ENCODE peak calls at places on chromosomes 3 and 15, in eight cellular contexts. I, S, Q, G, B, R, Z and Y are unnamed samples.

GRCh38 chr3:128551872-128552271 is 58.9 kb upstream of the GATA2 start:
- DNase-seq in Z (no peak), S (no peak), I (no peak), R (no peak), G (no peak), Q (no peak), B (no peak), Y (no peak)

GRCh38 chr3:149702691-149703426 is 45.0 kb upstream of the WWTR1 start:
- DNase-seq in I (no peak), G (peak), Q (peak), R (no peak), B (no peak), Z (peak), S (no peak), Y (no peak)

GRCh38 chr3:128495435-128495970 is 2.5 kb upstream of the GATA2 start:
- DNase-seq in I (no peak), S (no peak), R (no peak), B (no peak), Q (no peak), Z (no peak), G (no peak), Y (no peak)

GRCh38 chr15:59105839-59106238 is 893 bp downstream of the CCNB2 start:
- DNase-seq in Q (no peak), G (no peak), S (no peak), R (no peak), I (peak), B (no peak), Z (no peak), Y (no peak)

GRCh38 chr3:196694941-196695848 is 16.9 kb downstream of the CEP19 start:
- DNase-seq in I (no peak), S (no peak), B (no peak), Z (no peak), R (peak), Q (no peak), G (no peak), Y (no peak)

GRCh38 chr3:143979813-143980212 is 8.2 kb downstream of the DIPK2A start:
- DNase-seq in I (no peak), S (no peak), Z (no peak), B (no peak), R (no peak), G (no peak), Q (no peak), Y (no peak)

GRCh38 chr3:194296832-194297666 is 54.1 kb downstream of the CPN2 start:
- DNase-seq in Z (no peak), Q (peak), G (no peak), B (no peak), I (no peak), S (no peak), R (no peak), Y (no peak)

GRCh38 chr3:167466961-167467360 is 6.9 kb downstream of the SERPINI2 start:
- DNase-seq in S (no peak), G (no peak), Q (no peak), B (no peak), I (no peak), R (no peak), Z (no peak), Y (no peak)

GRCh38 chr3:133209871-133210550 is 171.8 kb downstream of the TMEM108 start:
- DNase-seq in Z (peak), Q (peak), I (no peak), R (no peak), S (peak), G (no peak), B (no peak), Y (no peak)

GRCh38 chr3:112629425-112629824 is 11.5 kb downstream of the CCDC80 start:
- DNase-seq in R (no peak), Z (peak), I (no peak), G (no peak), Q (peak), B (no peak), S (no peak), Y (peak)

GRCh38 chr3:31890007-31890406 is 91.1 kb downstream of the OSBPL10 start:
- DNase-seq in S (no peak), Z (no peak), G (no peak), R (no peak), I (no peak), B (no peak), Q (no peak), Y (no peak)

GRCh38 chr3:61979645-61980430 is 393.5 kb downstream of the FEZF2 start:
- DNase-seq in B (peak), G (no peak), S (no peak), I (no peak), Q (no peak), Z (peak), R (no peak), Y (peak)

GRCh38 chr15:28890711-28891495 is 5.1 kb downstream of the APBA2 start:
- DNase-seq in B (no peak), R (no peak), I (no peak), Z (no peak), Q (no peak), G (no peak), S (no peak), Y (no peak)

GRCh38 chr3:75192065-75192658 is 472.0 kb upstream of the FRG2C start:
- DNase-seq in B (peak), Z (peak), I (peak), G (peak), S (no peak), Q (peak), R (peak), Y (peak)

GRCh38 chr15:39509941-39510845 is 70.7 kb upstream of the THBS1 start:
- DNase-seq in R (no peak), B (no peak), Q (no peak), I (no peak), S (no peak), G (no peak), Z (no peak), Y (no peak)

GRCh38 chr15:62742409-62743171 is 300.0 kb upstream of the TPM1 start:
- DNase-seq in R (peak), G (peak), Q (peak), S (no peak), B (no peak), Z (peak), I (peak), Y (peak)

GRCh38 chr3:43178891-43179366 is 73.0 kb upstream of the POMGNT2 start:
- DNase-seq in I (no peak), R (no peak), S (no peak), B (no peak), Z (peak), G (no peak), Q (peak), Y (no peak)

GRCh38 chr15:75156306-75157215 is 45.1 kb upstream of the C15orf39 start:
- DNase-seq in Z (no peak), S (no peak), I (no peak), G (no peak), R (no peak), Q (peak), B (no peak), Y (peak)

GRCh38 chr3:52483081-52483480 is 12.1 kb upstream of the STAB1 start:
- DNase-seq in S (no peak), B (no peak), Q (no peak), I (no peak), Z (no peak), G (no peak), R (no peak), Y (no peak)

GRCh38 chr3:101945980-101946379 is 96.7 kb downstream of the NFKBIZ start:
- DNase-seq in Q (no peak), S (no peak), G (no peak), Z (no peak), I (no peak), B (no peak), R (no peak), Y (no peak)

GRCh38 chr3:138950006-138950644 is 3.1 kb downstream of the FOXL2NB start:
- DNase-seq in I (no peak), R (no peak), Z (no peak), B (no peak), Q (no peak), S (no peak), G (peak), Y (no peak)

GRCh38 chr3:172446198-172446597 is 2.1 kb downstream of the GHSR start:
- DNase-seq in B (no peak), S (no peak), Z (no peak), R (no peak), I (no peak), G (no peak), Q (no peak), Y (no peak)

GRCh38 chr15:29913528-29914135 is 91.4 kb upstream of the TJP1 start:
- DNase-seq in G (peak), Q (no peak), B (no peak), R (no peak), S (no peak), I (no peak), Z (peak), Y (no peak)

GRCh38 chr3:23501201-23501824 is 298.2 kb downstream of the UBE2E2 start:
- DNase-seq in Z (no peak), R (no peak), G (no peak), I (no peak), S (no peak), B (no peak), Q (no peak), Y (no peak)

GRCh38 chr15:73996939-73997338 is 2.4 kb downstream of the PML start:
- DNase-seq in R (no peak), S (no peak), I (peak), Z (peak), G (peak), B (no peak), Q (peak), Y (peak)

GRCh38 chr3:113844622-113845222 is 6.1 kb downstream of the GRAMD1C start:
- DNase-seq in G (peak), R (no peak), I (peak), B (no peak), Z (peak), Q (peak), S (no peak), Y (peak)

GRCh38 chr3:53023072-53023823 is 22.6 kb downstream of the SFMBT1 start:
- DNase-seq in I (no peak), G (no peak), B (no peak), Z (peak), S (no peak), R (no peak), Q (no peak), Y (no peak)

GRCh38 chr3:168977696-168978374 is 685.7 kb downstream of the MECOM start:
- DNase-seq in R (no peak), Z (no peak), S (no peak), Q (no peak), I (no peak), B (peak), G (no peak), Y (peak)

GRCh38 chr3:99714146-99714545 is 75.8 kb downstream of the COL8A1 start:
- DNase-seq in I (no peak), Q (no peak), B (no peak), Z (peak), G (no peak), R (no peak), S (no peak), Y (no peak)

GRCh38 chr15:41926184-41927056 is 32.6 kb upstream of the SPTBN5 start:
- DNase-seq in I (no peak), R (no peak), Z (no peak), S (no peak), Q (no peak), G (peak), B (no peak), Y (no peak)